ENCODE peak calls at places on chromosome 2, in five cellular contexts. N is Peyer's patch, S is endothelial cell, J is HFF-Myc, Z is sigmoid colon. H is an unnamed sample.

GRCh38 chr2:85733121-85733960 is 20.4 kb upstream of the ATOH8 start:
- DNase-seq in J (no peak), N (peak), Z (peak), S (no peak), H (no peak)

GRCh38 chr2:217553202-217553601 is 449.6 kb downstream of the TNS1 start:
- DNase-seq in N (no peak), Z (no peak), J (no peak), S (no peak), H (no peak)

GRCh38 chr2:240595381-240596079 is 9.0 kb downstream of the CAPN10 start:
- DNase-seq in J (no peak), S (peak), Z (peak), N (peak), H (no peak)

GRCh38 chr2:234629596-234629995 is 132.7 kb upstream of the ARL4C start:
- DNase-seq in J (no peak), N (no peak), S (no peak), Z (no peak), H (no peak)

GRCh38 chr2:102106133-102106556 is 36.4 kb upstream of the IL1R1 start:
- DNase-seq in J (no peak), Z (no peak), S (no peak), N (no peak), H (no peak)

GRCh38 chr2:221596192-221596591 is 24.1 kb upstream of the EPHA4 start:
- DNase-seq in N (no peak), J (peak), Z (no peak), S (no peak), H (no peak)

GRCh38 chr2:100214265-100214961 is 72.0 kb upstream of the AFF3 start:
- DNase-seq in Z (peak), J (no peak), S (no peak), N (peak), H (peak)

GRCh38 chr2:132636346-132636745 is 33.7 kb downstream of the LYPD1 start:
- DNase-seq in J (no peak), N (no peak), S (no peak), Z (no peak), H (no peak)

GRCh38 chr2:205852457-205852856 is 170.2 kb downstream of the NRP2 start:
- DNase-seq in S (no peak), N (no peak), Z (no peak), J (no peak), H (no peak)

GRCh38 chr2:166609183-166609959 is 115.3 kb upstream of the SCN7A start:
- DNase-seq in S (no peak), J (no peak), N (no peak), Z (no peak), H (no peak)

GRCh38 chr2:169397697-169398096 is 35.4 kb upstream of the LRP2 start:
- DNase-seq in N (no peak), J (no peak), S (no peak), Z (no peak), H (no peak)
- TF ChIP-seq CTCF in N (no peak), J (no peak), S (no peak), Z (no peak), H (no peak)

GRCh38 chr2:63283273-63283672 is 232.6 kb downstream of the OTX1 start:
- DNase-seq in S (no peak), Z (no peak), J (no peak), N (no peak), H (no peak)

GRCh38 chr2:63287961-63288360 is 237.3 kb downstream of the OTX1 start:
- DNase-seq in Z (no peak), S (no peak), N (no peak), J (no peak), H (no peak)
- TF ChIP-seq CTCF in Z (no peak), S (no peak), N (no peak), J (no peak), H (no peak)

GRCh38 chr2:152715854-152716428 is 1.3 kb downstream of the PRPF40A start:
- DNase-seq in N (no peak), S (peak), J (peak), Z (no peak), H (no peak)
- TF ChIP-seq CTCF in N (no peak), S (peak), J (peak), Z (peak), H (peak)

GRCh38 chr2:144159264-144159663 is 360.7 kb downstream of the ZEB2 start:
- DNase-seq in S (no peak), N (no peak), Z (no peak), J (no peak), H (no peak)
- TF ChIP-seq CTCF in S (no peak), N (no peak), Z (no peak), J (no peak), H (no peak)